ENCODE peak calls at places on chromosomes 13 and 19, in nine cellular contexts. One of them, this sample, is unnamed. For H3K4me1 and H3K9me3, the result is how much of the 10 kb centered on the place peaks cover.

GRCh38 chr19:49167857-49168409 is 10.3 kb downstream of the TRPM4 start:
- DNase-seq in colonic mucosa: no peak
- DNase-seq in CD8-positive, alpha-beta T cell: no peak
- DNase-seq in fibroblast of lung: no peak
- DNase-seq in CD8-positive, alpha-beta memory T cell: no peak
- DNase-seq in hepatocyte: no peak
- DNase-seq in right cardiac atrium: no peak
- DNase-seq in Peyer's patch: no peak
- DNase-seq in aorta: peak
- DNase-seq in this sample: no peak

GRCh38 chr19:2330632-2331284 is 2.3 kb downstream of the SPPL2B start:
- DNase-seq in CD8-positive, alpha-beta T cell: no peak
- DNase-seq in hepatocyte: peak
- DNase-seq in colonic mucosa: peak
- DNase-seq in aorta: no peak
- DNase-seq in fibroblast of lung: no peak
- DNase-seq in Peyer's patch: peak
- DNase-seq in CD8-positive, alpha-beta memory T cell: no peak
- DNase-seq in right cardiac atrium: peak
- DNase-seq in this sample: no peak

GRCh38 chr19:33402421-33403220 is 29.1 kb downstream of the CEBPG start:
- DNase-seq in hepatocyte: no peak
- DNase-seq in right cardiac atrium: peak
- DNase-seq in colonic mucosa: no peak
- DNase-seq in CD8-positive, alpha-beta T cell: no peak
- DNase-seq in fibroblast of lung: no peak
- DNase-seq in Peyer's patch: peak
- DNase-seq in CD8-positive, alpha-beta memory T cell: no peak
- DNase-seq in aorta: peak
- DNase-seq in this sample: no peak

GRCh38 chr19:3897936-3898335 is 17.5 kb downstream of the ATCAY start:
- DNase-seq in fibroblast of lung: no peak
- DNase-seq in CD8-positive, alpha-beta memory T cell: peak
- DNase-seq in hepatocyte: no peak
- DNase-seq in aorta: no peak
- DNase-seq in Peyer's patch: peak
- DNase-seq in CD8-positive, alpha-beta T cell: no peak
- DNase-seq in colonic mucosa: no peak
- DNase-seq in right cardiac atrium: no peak
- DNase-seq in this sample: no peak

GRCh38 chr19:5826531-5827341 is 12.8 kb downstream of the FUT6 start:
- DNase-seq in fibroblast of lung: peak
- DNase-seq in colonic mucosa: peak
- DNase-seq in CD8-positive, alpha-beta memory T cell: peak
- DNase-seq in Peyer's patch: peak
- DNase-seq in right cardiac atrium: peak
- DNase-seq in hepatocyte: peak
- DNase-seq in CD8-positive, alpha-beta T cell: no peak
- DNase-seq in aorta: no peak
- DNase-seq in this sample: peak

GRCh38 chr13:76023644-76024043 is 387.5 kb downstream of the LMO7 start:
- DNase-seq in aorta: no peak
- DNase-seq in CD8-positive, alpha-beta T cell: no peak
- DNase-seq in CD8-positive, alpha-beta memory T cell: no peak
- DNase-seq in hepatocyte: no peak
- DNase-seq in colonic mucosa: no peak
- DNase-seq in right cardiac atrium: no peak
- DNase-seq in Peyer's patch: no peak
- DNase-seq in fibroblast of lung: no peak
- DNase-seq in this sample: no peak

GRCh38 chr13:110483386-110483785 is 78.1 kb downstream of the RAB20 start:
- DNase-seq in Peyer's patch: no peak
- DNase-seq in right cardiac atrium: no peak
- DNase-seq in CD8-positive, alpha-beta T cell: no peak
- DNase-seq in aorta: no peak
- DNase-seq in fibroblast of lung: no peak
- DNase-seq in hepatocyte: no peak
- DNase-seq in CD8-positive, alpha-beta memory T cell: no peak
- DNase-seq in colonic mucosa: no peak
- DNase-seq in this sample: no peak

GRCh38 chr13:80339578-80339840 is 1.4 kb downstream of the SPRY2 start:
- DNase-seq in right cardiac atrium: no peak
- DNase-seq in aorta: no peak
- DNase-seq in CD8-positive, alpha-beta T cell: no peak
- DNase-seq in fibroblast of lung: peak
- DNase-seq in colonic mucosa: peak
- DNase-seq in Peyer's patch: no peak
- DNase-seq in hepatocyte: no peak
- DNase-seq in CD8-positive, alpha-beta memory T cell: no peak
- DNase-seq in this sample: peak

GRCh38 chr13:112684444-112684843 is 5.4 kb upstream of the ATP11A start:
- DNase-seq in hepatocyte: no peak
- DNase-seq in CD8-positive, alpha-beta T cell: no peak
- DNase-seq in colonic mucosa: no peak
- DNase-seq in aorta: no peak
- DNase-seq in Peyer's patch: no peak
- DNase-seq in CD8-positive, alpha-beta memory T cell: no peak
- DNase-seq in right cardiac atrium: no peak
- DNase-seq in fibroblast of lung: no peak
- DNase-seq in this sample: no peak

GRCh38 chr13:83274679-83275078 is 607.6 kb downstream of the SLITRK1 start:
- DNase-seq in fibroblast of lung: no peak
- DNase-seq in Peyer's patch: no peak
- DNase-seq in right cardiac atrium: no peak
- DNase-seq in CD8-positive, alpha-beta memory T cell: no peak
- DNase-seq in aorta: no peak
- DNase-seq in CD8-positive, alpha-beta T cell: no peak
- DNase-seq in colonic mucosa: no peak
- DNase-seq in hepatocyte: no peak
- DNase-seq in this sample: no peak

GRCh38 chr13:21106089-21106488 is 44.7 kb upstream of the LATS2 start:
- DNase-seq in CD8-positive, alpha-beta memory T cell: no peak
- DNase-seq in right cardiac atrium: no peak
- DNase-seq in CD8-positive, alpha-beta T cell: no peak
- DNase-seq in aorta: no peak
- DNase-seq in hepatocyte: no peak
- DNase-seq in fibroblast of lung: peak
- DNase-seq in Peyer's patch: no peak
- DNase-seq in colonic mucosa: no peak
- DNase-seq in this sample: no peak

GRCh38 chr19:55368701-55369563 is 1.3 kb downstream of the IL11 start:
- DNase-seq in right cardiac atrium: no peak
- DNase-seq in CD8-positive, alpha-beta memory T cell: no peak
- DNase-seq in hepatocyte: peak
- DNase-seq in fibroblast of lung: no peak
- DNase-seq in Peyer's patch: no peak
- DNase-seq in aorta: peak
- DNase-seq in CD8-positive, alpha-beta T cell: no peak
- DNase-seq in colonic mucosa: no peak
- DNase-seq in this sample: no peak

GRCh38 chr19:5103061-5103701 is 134.3 kb downstream of the KDM4B start:
- DNase-seq in hepatocyte: peak
- DNase-seq in right cardiac atrium: peak
- DNase-seq in CD8-positive, alpha-beta T cell: no peak
- DNase-seq in fibroblast of lung: peak
- DNase-seq in CD8-positive, alpha-beta memory T cell: no peak
- DNase-seq in aorta: peak
- DNase-seq in Peyer's patch: no peak
- DNase-seq in colonic mucosa: no peak
- DNase-seq in this sample: no peak

GRCh38 chr19:45881909-45882528 is 3.9 kb downstream of the IRF2BP1 start:
- DNase-seq in colonic mucosa: peak
- DNase-seq in CD8-positive, alpha-beta memory T cell: no peak
- DNase-seq in aorta: no peak
- DNase-seq in Peyer's patch: peak
- DNase-seq in fibroblast of lung: no peak
- DNase-seq in hepatocyte: peak
- DNase-seq in right cardiac atrium: peak
- DNase-seq in CD8-positive, alpha-beta T cell: no peak
- DNase-seq in this sample: no peak

GRCh38 chr19:45881082-45881908 is 4.6 kb downstream of the IRF2BP1 start:
- DNase-seq in Peyer's patch: no peak
- DNase-seq in CD8-positive, alpha-beta T cell: no peak
- DNase-seq in hepatocyte: peak
- DNase-seq in right cardiac atrium: peak
- DNase-seq in fibroblast of lung: no peak
- DNase-seq in aorta: no peak
- DNase-seq in colonic mucosa: peak
- DNase-seq in CD8-positive, alpha-beta memory T cell: no peak
- DNase-seq in this sample: no peak

GRCh38 chr19:45879055-45879454 is 6.9 kb downstream of the IRF2BP1 start:
- DNase-seq in colonic mucosa: no peak
- DNase-seq in aorta: no peak
- DNase-seq in right cardiac atrium: no peak
- DNase-seq in CD8-positive, alpha-beta T cell: no peak
- DNase-seq in hepatocyte: no peak
- DNase-seq in Peyer's patch: no peak
- DNase-seq in CD8-positive, alpha-beta memory T cell: no peak
- DNase-seq in fibroblast of lung: no peak
- DNase-seq in this sample: no peak

GRCh38 chr19:45878043-45878794 is 7.7 kb downstream of the IRF2BP1 start:
- DNase-seq in right cardiac atrium: peak
- DNase-seq in CD8-positive, alpha-beta T cell: no peak
- DNase-seq in fibroblast of lung: no peak
- DNase-seq in CD8-positive, alpha-beta memory T cell: no peak
- DNase-seq in aorta: no peak
- DNase-seq in hepatocyte: peak
- DNase-seq in colonic mucosa: peak
- DNase-seq in Peyer's patch: peak
- DNase-seq in this sample: no peak

DNA sequence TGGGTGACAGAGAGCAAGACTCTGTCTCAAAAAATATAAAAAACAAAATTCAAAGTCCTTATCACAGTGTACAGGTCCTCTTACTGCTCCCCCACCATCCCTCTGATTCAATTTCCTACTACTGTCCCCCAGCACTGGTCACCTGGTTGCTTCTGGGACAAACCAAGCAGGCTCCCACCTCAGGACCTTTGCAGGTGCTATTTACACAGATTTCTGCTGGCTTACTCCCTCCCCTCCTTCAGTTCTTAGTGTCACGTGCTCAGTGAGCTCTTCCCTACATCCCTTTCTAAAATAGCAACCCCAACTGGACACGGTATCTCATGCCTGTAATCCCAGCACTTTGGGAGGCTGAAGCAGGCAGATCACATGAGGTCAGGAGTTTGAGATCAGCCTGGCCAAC is 6.0 kb downstream of the IRF2BP1 start:
- DNase-seq in colonic mucosa: no peak
- DNase-seq in aorta: no peak
- DNase-seq in right cardiac atrium: no peak
- DNase-seq in CD8-positive, alpha-beta memory T cell: no peak
- DNase-seq in Peyer's patch: no peak
- DNase-seq in hepatocyte: no peak
- DNase-seq in CD8-positive, alpha-beta T cell: no peak
- DNase-seq in fibroblast of lung: no peak
- DNase-seq in this sample: no peak
- H3K4me1 ChIP-seq in colonic mucosa: under half
- H3K4me1 ChIP-seq in aorta: under half
- H3K4me1 ChIP-seq in right cardiac atrium: under half
- H3K4me1 ChIP-seq in CD8-positive, alpha-beta memory T cell: under half
- H3K4me1 ChIP-seq in Peyer's patch: half or more
- H3K4me1 ChIP-seq in hepatocyte: under half
- H3K4me1 ChIP-seq in CD8-positive, alpha-beta T cell: under half
- H3K4me1 ChIP-seq in fibroblast of lung: under half
- H3K4me1 ChIP-seq in this sample: under half

GRCh38 chr19:8973501-8974091 is 36.6 kb downstream of the MUC16 start:
- DNase-seq in right cardiac atrium: no peak
- DNase-seq in hepatocyte: peak
- DNase-seq in colonic mucosa: no peak
- DNase-seq in aorta: no peak
- DNase-seq in fibroblast of lung: no peak
- DNase-seq in CD8-positive, alpha-beta memory T cell: no peak
- DNase-seq in Peyer's patch: no peak
- DNase-seq in CD8-positive, alpha-beta T cell: no peak
- DNase-seq in this sample: no peak
- H3K9me3 ChIP-seq in right cardiac atrium: under half
- H3K9me3 ChIP-seq in hepatocyte: under half
- H3K9me3 ChIP-seq in colonic mucosa: under half
- H3K9me3 ChIP-seq in aorta: under half
- H3K9me3 ChIP-seq in fibroblast of lung: under half
- H3K9me3 ChIP-seq in CD8-positive, alpha-beta memory T cell: under half
- H3K9me3 ChIP-seq in Peyer's patch: under half
- H3K9me3 ChIP-seq in CD8-positive, alpha-beta T cell: under half
- H3K9me3 ChIP-seq in this sample: under half

GRCh38 chr19:13016245-13016627 is 21.0 kb downstream of the NFIX start:
- DNase-seq in aorta: no peak
- DNase-seq in hepatocyte: no peak
- DNase-seq in colonic mucosa: no peak
- DNase-seq in fibroblast of lung: no peak
- DNase-seq in CD8-positive, alpha-beta T cell: no peak
- DNase-seq in CD8-positive, alpha-beta memory T cell: no peak
- DNase-seq in right cardiac atrium: peak
- DNase-seq in Peyer's patch: no peak
- DNase-seq in this sample: no peak
- H3K4me1 ChIP-seq in aorta: under half
- H3K4me1 ChIP-seq in hepatocyte: half or more
- H3K4me1 ChIP-seq in colonic mucosa: under half
- H3K4me1 ChIP-seq in fibroblast of lung: under half
- H3K4me1 ChIP-seq in CD8-positive, alpha-beta T cell: under half
- H3K4me1 ChIP-seq in CD8-positive, alpha-beta memory T cell: under half
- H3K4me1 ChIP-seq in right cardiac atrium: under half
- H3K4me1 ChIP-seq in Peyer's patch: half or more
- H3K4me1 ChIP-seq in this sample: under half

DNA sequence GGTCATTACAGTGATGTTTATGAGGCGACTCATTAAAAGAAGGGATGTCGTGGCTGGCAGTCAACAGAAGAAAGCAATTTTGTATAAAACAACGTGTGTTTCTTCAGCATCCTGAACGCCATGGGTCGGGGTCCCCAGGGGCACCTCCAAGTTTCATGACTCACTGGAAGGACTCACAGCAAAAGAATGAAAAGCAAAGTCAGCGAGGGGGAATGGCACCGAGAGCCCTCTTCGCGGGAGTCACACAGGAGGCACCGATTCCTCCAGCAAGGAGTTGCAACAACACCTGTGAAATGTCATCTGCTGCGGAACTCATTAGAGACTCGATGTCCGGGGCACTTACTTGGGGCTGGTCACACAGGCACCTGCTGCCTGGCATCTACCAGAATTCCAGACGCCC is 130.7 kb upstream of the PEG3 start:
- DNase-seq in Peyer's patch: no peak
- DNase-seq in CD8-positive, alpha-beta T cell: no peak
- DNase-seq in right cardiac atrium: no peak
- DNase-seq in hepatocyte: no peak
- DNase-seq in aorta: no peak
- DNase-seq in CD8-positive, alpha-beta memory T cell: no peak
- DNase-seq in fibroblast of lung: no peak
- DNase-seq in colonic mucosa: no peak
- DNase-seq in this sample: no peak
- H3K9me3 ChIP-seq in Peyer's patch: under half
- H3K9me3 ChIP-seq in CD8-positive, alpha-beta T cell: under half
- H3K9me3 ChIP-seq in right cardiac atrium: under half
- H3K9me3 ChIP-seq in hepatocyte: under half
- H3K9me3 ChIP-seq in aorta: under half
- H3K9me3 ChIP-seq in CD8-positive, alpha-beta memory T cell: under half
- H3K9me3 ChIP-seq in fibroblast of lung: under half
- H3K9me3 ChIP-seq in colonic mucosa: under half
- H3K9me3 ChIP-seq in this sample: under half

DNA sequence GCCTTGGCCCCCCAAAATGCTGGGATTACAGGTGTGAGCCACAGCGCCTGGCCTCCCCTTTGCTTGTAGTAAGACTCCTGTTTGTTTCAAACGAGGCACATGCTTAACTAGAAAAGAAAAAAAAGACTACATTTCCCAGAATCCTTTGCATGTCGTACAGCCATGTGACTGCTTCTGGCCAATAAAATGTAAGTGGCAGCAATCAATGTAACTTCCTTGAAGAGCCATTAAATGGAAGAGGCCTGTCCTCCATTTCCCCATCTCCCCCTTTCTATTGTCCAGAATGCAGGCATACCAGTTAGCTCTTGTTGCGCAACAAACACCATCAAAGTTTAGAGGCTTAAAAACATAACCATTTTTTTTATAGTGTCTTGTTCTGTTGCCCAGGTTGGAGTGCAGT is 10.4 kb upstream of the GPR32 start:
- DNase-seq in CD8-positive, alpha-beta T cell: no peak
- DNase-seq in hepatocyte: no peak
- DNase-seq in right cardiac atrium: no peak
- DNase-seq in CD8-positive, alpha-beta memory T cell: no peak
- DNase-seq in Peyer's patch: no peak
- DNase-seq in colonic mucosa: no peak
- DNase-seq in aorta: no peak
- DNase-seq in fibroblast of lung: peak
- DNase-seq in this sample: peak
- H3K4me1 ChIP-seq in CD8-positive, alpha-beta T cell: under half
- H3K4me1 ChIP-seq in hepatocyte: under half
- H3K4me1 ChIP-seq in right cardiac atrium: under half
- H3K4me1 ChIP-seq in CD8-positive, alpha-beta memory T cell: under half
- H3K4me1 ChIP-seq in Peyer's patch: under half
- H3K4me1 ChIP-seq in colonic mucosa: under half
- H3K4me1 ChIP-seq in aorta: under half
- H3K4me1 ChIP-seq in fibroblast of lung: under half
- H3K4me1 ChIP-seq in this sample: under half